ENCODE peak calls at places on chromosomes 6 and 20, in seven cellular contexts. K, Q, I, N, W, L and X are unnamed samples.

GRCh38 chr6:30614044-30614842 is 2.8 kb downstream of the PPP1R10 start:
- DNase-seq in K (no peak), Q (peak; percentile 11), I (peak; percentile 37), N (no peak), W (no peak), L (no peak), X (no peak)

GRCh38 chr6:64249129-64249528 is 613.5 kb downstream of the PHF3 start:
- DNase-seq in K (no peak), Q (no peak), I (peak; percentile 42), N (no peak), W (no peak), L (no peak), X (peak; percentile 61)

GRCh38 chr20:51700809-51701285 is 67.3 kb downstream of the ATP9A start:
- DNase-seq in K (peak; percentile 68), Q (peak; percentile 61), I (peak; percentile 65), N (no peak), W (no peak), L (no peak), X (peak; percentile 38)

GRCh38 chr6:37897321-37897720 is 77.8 kb downstream of the ZFAND3 start:
- DNase-seq in K (no peak), Q (no peak), I (no peak), N (no peak), W (no peak), L (no peak), X (peak; percentile 79)

GRCh38 chr6:47134476-47135189 is 92.5 kb upstream of the ADGRF1 start:
- DNase-seq in K (peak; percentile 95), Q (no peak), I (peak; percentile 93), N (no peak), W (no peak), L (no peak), X (peak; percentile 99)

GRCh38 chr6:80029442-80029841 is 25.0 kb downstream of the TTK start:
- DNase-seq in K (no peak), Q (no peak), I (no peak), N (no peak), W (no peak), L (no peak), X (no peak)

GRCh38 chr6:101932704-101933103 is 539.2 kb downstream of the GRIK2 start:
- DNase-seq in K (no peak), Q (no peak), I (no peak), N (no peak), W (no peak), L (no peak), X (no peak)

GRCh38 chr6:8905647-8906231 is 470.4 kb upstream of the SLC35B3 start:
- DNase-seq in K (no peak), Q (no peak), I (no peak), N (no peak), W (no peak), L (no peak), X (peak; percentile 7)

GRCh38 chr6:75317503-75318206 is 33.1 kb upstream of the TMEM30A start:
- DNase-seq in K (no peak), Q (no peak), I (peak; percentile 86), N (no peak), W (no peak), L (no peak), X (no peak)

GRCh38 chr20:43586641-43587040 is 4.1 kb upstream of the IFT52 start:
- DNase-seq in K (no peak), Q (no peak), I (no peak), N (no peak), W (no peak), L (no peak), X (no peak)

GRCh38 chr6:145887969-145888368 is 73.4 kb upstream of the FBXO30 start:
- DNase-seq in K (no peak), Q (no peak), I (peak; percentile 36), N (no peak), W (no peak), L (no peak), X (peak; percentile 8)

GRCh38 chr6:170068496-170068895 is 222.4 kb downstream of the DLL1 start:
- DNase-seq in K (no peak), Q (no peak), I (no peak), N (no peak), W (no peak), L (peak; percentile 29), X (no peak)

GRCh38 chr6:134372603-134373281 is 54.8 kb upstream of the SGK1 start:
- DNase-seq in K (peak; percentile 87), Q (no peak), I (peak; percentile 83), N (no peak), W (peak; percentile 33), L (no peak), X (peak; percentile 55)

GRCh38 chr6:37698264-37699137 is 818 bp upstream of the MDGA1 start:
- DNase-seq in K (peak; percentile 17), Q (peak; percentile 83), I (peak; percentile 56), N (peak; percentile 63), W (peak; percentile 59), L (no peak), X (peak; percentile 5)

GRCh38 chr6:157848693-157849092 is 25.6 kb downstream of the SNX9 start:
- DNase-seq in K (no peak), Q (no peak), I (no peak), N (no peak), W (no peak), L (no peak), X (no peak)

GRCh38 chr20:31718952-31719643 is 3.6 kb downstream of the BCL2L1 start:
- DNase-seq in K (peak; percentile 65), Q (no peak), I (no peak), N (peak; percentile 1), W (peak; percentile 43), L (no peak), X (peak; percentile 95)

DNA sequence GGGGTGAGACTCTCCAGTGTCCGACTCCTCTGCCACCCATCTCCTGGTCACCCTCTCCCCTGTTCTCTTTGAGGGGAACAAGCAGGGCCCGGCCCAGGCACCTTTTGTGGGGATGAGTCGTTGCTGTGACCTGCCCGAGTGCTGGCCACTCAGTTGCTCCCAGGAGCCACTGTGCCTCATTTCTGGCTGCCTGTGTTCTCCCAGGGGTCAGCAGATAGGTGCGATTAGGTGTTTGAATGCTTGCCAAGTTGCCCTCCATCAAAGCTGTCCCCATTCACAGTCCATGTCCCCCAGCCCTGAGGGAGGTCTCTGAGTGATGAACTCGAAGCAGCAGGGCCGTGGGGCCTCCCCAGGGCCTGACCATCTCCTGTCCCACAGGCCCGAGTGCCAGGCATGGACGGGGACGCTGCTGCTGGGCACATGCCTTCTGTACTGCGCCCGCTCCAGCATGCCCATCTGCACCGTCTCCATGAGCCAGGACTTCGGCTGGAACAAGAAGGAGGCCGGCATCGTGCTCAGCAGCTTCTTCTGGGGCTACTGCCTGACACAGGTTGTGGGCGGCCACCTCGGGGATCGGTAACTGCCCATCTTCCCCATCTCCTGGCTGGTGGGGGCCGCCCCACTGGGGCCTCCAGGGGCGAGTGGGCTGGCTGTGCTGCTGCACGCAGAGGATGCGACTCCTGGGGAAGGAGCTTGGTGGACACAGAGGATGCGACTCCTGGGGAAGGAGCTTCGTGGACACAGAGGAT is 4.1 kb downstream of the SLC17A9 start:
- DNase-seq in K (no peak), Q (no peak), I (no peak), N (no peak), W (no peak), L (no peak), X (no peak)
- H3K36me3 ChIP-seq in K (no peaks in the 10 kb centered on the region), Q (no peaks in the 10 kb centered on the region), I (no peaks in the 10 kb centered on the region), N (no peaks in the 10 kb centered on the region), W (no peaks in the 10 kb centered on the region), L (no peaks in the 10 kb centered on the region), X (no peaks in the 10 kb centered on the region)

GRCh38 chr20:56780266-56780665 is 151.2 kb downstream of the TFAP2C start:
- DNase-seq in K (no peak), Q (no peak), I (no peak), N (no peak), W (no peak), L (no peak), X (no peak)
- H3K27me3 ChIP-seq in K (no peaks in the 10 kb centered on the region), Q (no peaks in the 10 kb centered on the region), I (no peaks in the 10 kb centered on the region), N (no peaks in the 10 kb centered on the region), W (peaks cover 11% of the 10 kb centered on the region), L (no peaks in the 10 kb centered on the region), X (no peaks in the 10 kb centered on the region)

GRCh38 chr6:52263709-52264320 is 19.5 kb upstream of the IL17F start:
- DNase-seq in K (peak; percentile 67), Q (peak; percentile 63), I (peak; percentile 72), N (peak; percentile 71), W (peak; percentile 62), L (no peak), X (peak; percentile 58)
- H3K36me3 ChIP-seq in K (peaks cover 18% of the 10 kb centered on the region), Q (peaks cover 16% of the 10 kb centered on the region), I (peaks cover 37% of the 10 kb centered on the region), N (no peaks in the 10 kb centered on the region), W (peaks cover 42% of the 10 kb centered on the region), L (peaks cover 69% of the 10 kb centered on the region), X (peaks cover 7% of the 10 kb centered on the region)

DNA sequence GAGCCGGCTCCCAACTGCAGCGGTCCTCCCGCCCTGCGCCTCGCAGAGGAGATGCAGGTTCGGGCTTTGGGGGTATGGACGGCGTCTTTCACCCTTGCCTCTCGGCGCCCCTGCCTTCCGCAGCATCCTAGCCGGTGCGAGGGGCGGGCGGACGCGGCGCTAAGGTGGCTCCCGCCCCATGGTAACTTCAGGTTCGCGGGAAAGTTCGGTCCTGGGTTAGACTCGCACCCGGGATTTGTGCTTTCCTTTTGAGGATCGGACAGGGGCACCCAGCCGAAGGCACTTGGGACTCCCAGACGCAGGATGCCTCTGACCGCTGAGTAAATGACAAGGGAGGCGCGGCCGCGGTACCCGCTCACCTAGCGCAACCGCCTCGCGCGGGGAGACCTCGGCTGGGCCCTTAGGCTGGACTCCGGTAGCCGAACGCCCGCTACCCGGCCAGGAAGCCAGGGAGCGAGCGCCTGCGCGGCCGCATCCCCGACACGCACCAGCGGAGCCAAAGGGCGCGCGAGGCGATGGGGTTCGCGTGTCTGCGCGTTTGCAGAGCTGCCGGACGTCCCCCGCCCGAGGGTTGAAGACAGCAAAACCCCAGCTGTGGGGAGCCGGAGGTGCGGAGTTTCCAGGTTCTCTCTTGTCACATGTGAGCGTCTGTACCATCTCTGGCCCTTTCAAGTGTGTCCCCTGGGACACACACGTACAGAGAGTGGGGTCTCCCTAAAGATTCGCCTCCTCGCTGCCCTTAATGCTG is 1.1 kb downstream of the RSPO3 start:
- DNase-seq in K (no peak), Q (peak; percentile 69), I (no peak), N (peak; percentile 31), W (peak; percentile 25), L (peak; percentile 59), X (no peak)
- H3K27me3 ChIP-seq in K (peaks cover 15% of the 10 kb centered on the region), Q (peaks cover 100% of the 10 kb centered on the region), I (peaks cover 37% of the 10 kb centered on the region), N (no peaks in the 10 kb centered on the region), W (peaks cover 46% of the 10 kb centered on the region), L (peaks cover 87% of the 10 kb centered on the region), X (peaks cover 40% of the 10 kb centered on the region)

GRCh38 chr6:107635058-107635515 is 145.2 kb downstream of the SOBP start:
- DNase-seq in K (no peak), Q (no peak), I (no peak), N (no peak), W (no peak), L (no peak), X (no peak)
- H3K36me3 ChIP-seq in K (no peaks in the 10 kb centered on the region), Q (no peaks in the 10 kb centered on the region), I (peaks cover 14% of the 10 kb centered on the region), N (no peaks in the 10 kb centered on the region), W (no peaks in the 10 kb centered on the region), L (no peaks in the 10 kb centered on the region), X (no peaks in the 10 kb centered on the region)

GRCh38 chr20:60220655-60221054 is 262.4 kb downstream of the CDH26 start:
- DNase-seq in K (no peak), Q (no peak), I (no peak), N (no peak), W (no peak), L (no peak), X (no peak)
- H3K27me3 ChIP-seq in K (no peaks in the 10 kb centered on the region), Q (no peaks in the 10 kb centered on the region), I (no peaks in the 10 kb centered on the region), N (no peaks in the 10 kb centered on the region), W (no peaks in the 10 kb centered on the region), L (peaks cover 28% of the 10 kb centered on the region), X (no peaks in the 10 kb centered on the region)